ENCODE peak calls at places on chromosomes 7 and 10, in five cellular contexts. One of them, this sample, is unnamed.

GRCh38 chr7:133504825-133505224 is 251.9 kb downstream of the EXOC4 start:
- DNase-seq in HCT116: no peak
- DNase-seq in A549: no peak
- DNase-seq in K562: no peak
- DNase-seq in H1: no peak
- DNase-seq in this sample: no peak

GRCh38 chr10:5890519-5890878 is 456 bp downstream of the FBH1 start:
- DNase-seq in HCT116: no peak
- DNase-seq in H1: no peak
- DNase-seq in A549: peak
- DNase-seq in K562: no peak
- DNase-seq in this sample: peak

GRCh38 chr10:132411561-132412253 is 14.7 kb downstream of the PWWP2B start:
- DNase-seq in K562: peak
- DNase-seq in HCT116: no peak
- DNase-seq in A549: no peak
- DNase-seq in H1: no peak
- DNase-seq in this sample: no peak

GRCh38 chr10:119405505-119405807 is 137.1 kb downstream of the RGS10 start:
- DNase-seq in H1: no peak
- DNase-seq in HCT116: no peak
- DNase-seq in K562: no peak
- DNase-seq in A549: no peak
- DNase-seq in this sample: no peak

GRCh38 chr7:83359108-83359507 is 196.4 kb upstream of the PCLO start:
- DNase-seq in A549: no peak
- DNase-seq in H1: no peak
- DNase-seq in HCT116: no peak
- DNase-seq in K562: no peak
- DNase-seq in this sample: no peak

GRCh38 chr7:158782638-158783490 is 46.4 kb downstream of the ESYT2 start:
- DNase-seq in K562: no peak
- DNase-seq in A549: peak
- DNase-seq in HCT116: no peak
- DNase-seq in H1: peak
- DNase-seq in this sample: no peak

GRCh38 chr10:86060386-86061280 is 306.0 kb downstream of the GRID1 start:
- DNase-seq in K562: no peak
- DNase-seq in HCT116: no peak
- DNase-seq in H1: no peak
- DNase-seq in A549: no peak
- DNase-seq in this sample: no peak

GRCh38 chr7:125661677-125662076 is 732.1 kb upstream of the POT1 start:
- DNase-seq in HCT116: no peak
- DNase-seq in A549: no peak
- DNase-seq in H1: no peak
- DNase-seq in K562: no peak
- DNase-seq in this sample: peak

GRCh38 chr7:155426543-155427410 is 31.2 kb upstream of the EN2 start:
- DNase-seq in A549: no peak
- DNase-seq in HCT116: no peak
- DNase-seq in H1: no peak
- DNase-seq in K562: no peak
- DNase-seq in this sample: no peak

GRCh38 chr7:50982626-50983025 is 199.9 kb upstream of the GRB10 start:
- DNase-seq in H1: no peak
- DNase-seq in A549: no peak
- DNase-seq in HCT116: no peak
- DNase-seq in K562: no peak
- DNase-seq in this sample: peak

GRCh38 chr10:51246156-51246555 is 171.9 kb downstream of the PRKG1 start:
- DNase-seq in HCT116: no peak
- DNase-seq in K562: no peak
- DNase-seq in H1: no peak
- DNase-seq in A549: no peak
- DNase-seq in this sample: no peak

GRCh38 chr10:83184641-83185040 is 954.7 kb upstream of the GHITM start:
- DNase-seq in K562: no peak
- DNase-seq in HCT116: no peak
- DNase-seq in H1: no peak
- DNase-seq in A549: no peak
- DNase-seq in this sample: no peak

GRCh38 chr10:113320980-113321379 is 231.9 kb upstream of the HABP2 start:
- DNase-seq in A549: no peak
- DNase-seq in HCT116: no peak
- DNase-seq in K562: no peak
- DNase-seq in H1: no peak
- DNase-seq in this sample: no peak

GRCh38 chr10:62017141-62017870 is 115.8 kb downstream of the ARID5B start:
- DNase-seq in K562: no peak
- DNase-seq in HCT116: no peak
- DNase-seq in A549: no peak
- DNase-seq in H1: no peak
- DNase-seq in this sample: no peak

GRCh38 chr10:119278126-119278701 is 70.8 kb downstream of the GRK5 start:
- DNase-seq in H1: no peak
- DNase-seq in A549: no peak
- DNase-seq in HCT116: no peak
- DNase-seq in K562: no peak
- DNase-seq in this sample: no peak

GRCh38 chr7:111639894-111640293 is 77.6 kb upstream of the IMMP2L start:
- DNase-seq in K562: no peak
- DNase-seq in H1: no peak
- DNase-seq in A549: no peak
- DNase-seq in HCT116: no peak
- DNase-seq in this sample: no peak

GRCh38 chr7:134453526-134453925 is 5.4 kb downstream of the AKR1B1 start:
- DNase-seq in A549: no peak
- DNase-seq in H1: no peak
- DNase-seq in HCT116: no peak
- DNase-seq in K562: no peak
- DNase-seq in this sample: no peak

GRCh38 chr10:12586724-12587123 is 237.4 kb downstream of the CAMK1D start:
- DNase-seq in A549: no peak
- DNase-seq in HCT116: no peak
- DNase-seq in H1: no peak
- DNase-seq in K562: no peak
- DNase-seq in this sample: no peak

GRCh38 chr10:118501637-118502440 is 93.6 kb downstream of the PRLHR start:
- DNase-seq in A549: peak
- DNase-seq in H1: no peak
- DNase-seq in HCT116: no peak
- DNase-seq in K562: no peak
- DNase-seq in this sample: peak

GRCh38 chr10:130160775-130161174 is 24.6 kb downstream of the GLRX3 start:
- DNase-seq in A549: no peak
- DNase-seq in H1: no peak
- DNase-seq in HCT116: no peak
- DNase-seq in K562: no peak
- DNase-seq in this sample: peak

GRCh38 chr10:103839867-103840746 is 15.3 kb downstream of the SH3PXD2A start:
- DNase-seq in A549: no peak
- DNase-seq in K562: no peak
- DNase-seq in H1: peak
- DNase-seq in HCT116: no peak
- DNase-seq in this sample: no peak

GRCh38 chr7:107037866-107038598 is 6.5 kb upstream of the PRKAR2B start:
- DNase-seq in H1: no peak
- DNase-seq in HCT116: no peak
- DNase-seq in A549: no peak
- DNase-seq in K562: peak
- DNase-seq in this sample: no peak

GRCh38 chr7:41005381-41005901 is 697.4 kb downstream of the INHBA start:
- DNase-seq in K562: no peak
- DNase-seq in H1: no peak
- DNase-seq in HCT116: no peak
- DNase-seq in A549: no peak
- DNase-seq in this sample: no peak

GRCh38 chr7:120989571-120990220 is 1.2 kb downstream of the CPED1 start:
- DNase-seq in H1: no peak
- DNase-seq in A549: no peak
- DNase-seq in HCT116: no peak
- DNase-seq in K562: no peak
- DNase-seq in this sample: no peak

GRCh38 chr7:35463176-35463575 is 209.3 kb upstream of the TBX20 start:
- DNase-seq in H1: no peak
- DNase-seq in A549: no peak
- DNase-seq in K562: no peak
- DNase-seq in HCT116: no peak
- DNase-seq in this sample: peak

DNA sequence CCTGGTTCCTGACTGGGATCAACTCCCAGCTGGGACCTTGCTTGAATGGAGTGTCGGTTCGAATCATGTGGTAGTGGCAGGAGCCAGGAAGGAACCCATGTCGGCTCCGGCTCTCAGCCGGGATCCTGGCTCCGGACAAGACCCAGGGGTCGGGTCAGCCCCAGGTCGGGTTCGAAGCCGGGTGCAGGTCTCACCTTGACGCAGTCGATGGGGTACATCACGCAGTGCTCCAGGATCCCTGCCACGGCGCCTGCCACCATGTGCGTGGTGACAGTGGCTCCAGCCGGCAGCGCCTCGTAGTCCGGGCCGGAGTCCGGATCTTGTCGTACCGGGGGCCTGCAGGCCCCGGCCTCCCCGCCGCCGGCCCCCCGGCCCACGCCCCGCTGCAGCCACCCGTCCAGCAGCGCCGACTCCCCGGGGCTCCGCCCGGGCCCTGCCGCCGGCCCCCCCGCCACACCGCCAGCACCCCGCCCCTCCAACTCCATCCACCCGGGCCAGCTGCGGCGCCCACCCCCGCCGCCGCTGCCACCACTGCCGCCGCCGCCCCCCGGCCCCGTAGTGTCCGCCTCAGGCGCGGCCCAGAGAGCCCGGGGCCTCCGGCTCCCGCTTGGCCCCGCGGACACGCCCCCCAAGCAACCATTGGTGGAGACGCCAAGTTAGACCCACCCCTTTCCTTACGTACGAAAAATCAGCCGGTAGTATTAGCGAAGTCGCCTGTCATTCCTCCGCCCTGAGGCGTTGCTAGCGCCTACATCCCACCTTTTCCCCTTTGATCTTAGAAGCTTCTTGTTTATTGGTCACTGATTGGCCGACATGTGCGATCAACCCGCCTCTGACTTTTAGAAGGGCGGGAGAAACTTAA is at the start of gene SLC25A28:
- DNase-seq in A549: peak
- DNase-seq in HCT116: peak
- DNase-seq in K562: peak
- DNase-seq in H1: peak
- DNase-seq in this sample: peak
- TF ChIP-seq POLR2A in A549: peak
- TF ChIP-seq POLR2A in HCT116: no peak
- TF ChIP-seq POLR2A in K562: no peak
- TF ChIP-seq POLR2A in H1: no peak
- TF ChIP-seq POLR2A in this sample: no peak

DNA sequence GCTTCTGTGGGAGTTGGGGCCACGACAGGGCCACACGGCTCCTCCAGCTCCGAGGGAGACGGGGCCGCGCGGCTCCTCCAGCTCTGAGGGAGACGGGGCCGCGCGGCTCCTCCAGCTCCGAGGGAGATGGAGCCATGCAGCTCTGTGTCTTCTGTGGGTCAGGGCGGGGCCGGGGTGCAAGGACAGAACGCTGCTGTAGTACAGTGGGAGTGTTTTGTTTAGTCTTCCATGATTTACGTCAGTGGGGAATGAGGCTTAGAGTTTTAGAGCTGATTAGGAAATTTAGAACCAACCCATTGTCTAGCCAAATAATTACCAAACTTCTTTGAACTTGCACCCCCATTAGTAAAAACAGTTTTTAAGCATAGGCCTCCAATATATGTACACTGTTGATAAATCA is 32.9 kb upstream of the PRKAR1B start:
- DNase-seq in H1: no peak
- DNase-seq in HCT116: no peak
- DNase-seq in K562: no peak
- DNase-seq in A549: no peak
- DNase-seq in this sample: no peak
- TF ChIP-seq MAX in H1: no peak
- TF ChIP-seq MAX in HCT116: no peak
- TF ChIP-seq MAX in K562: no peak
- TF ChIP-seq MAX in A549: no peak
- TF ChIP-seq MAX in this sample: no peak

DNA sequence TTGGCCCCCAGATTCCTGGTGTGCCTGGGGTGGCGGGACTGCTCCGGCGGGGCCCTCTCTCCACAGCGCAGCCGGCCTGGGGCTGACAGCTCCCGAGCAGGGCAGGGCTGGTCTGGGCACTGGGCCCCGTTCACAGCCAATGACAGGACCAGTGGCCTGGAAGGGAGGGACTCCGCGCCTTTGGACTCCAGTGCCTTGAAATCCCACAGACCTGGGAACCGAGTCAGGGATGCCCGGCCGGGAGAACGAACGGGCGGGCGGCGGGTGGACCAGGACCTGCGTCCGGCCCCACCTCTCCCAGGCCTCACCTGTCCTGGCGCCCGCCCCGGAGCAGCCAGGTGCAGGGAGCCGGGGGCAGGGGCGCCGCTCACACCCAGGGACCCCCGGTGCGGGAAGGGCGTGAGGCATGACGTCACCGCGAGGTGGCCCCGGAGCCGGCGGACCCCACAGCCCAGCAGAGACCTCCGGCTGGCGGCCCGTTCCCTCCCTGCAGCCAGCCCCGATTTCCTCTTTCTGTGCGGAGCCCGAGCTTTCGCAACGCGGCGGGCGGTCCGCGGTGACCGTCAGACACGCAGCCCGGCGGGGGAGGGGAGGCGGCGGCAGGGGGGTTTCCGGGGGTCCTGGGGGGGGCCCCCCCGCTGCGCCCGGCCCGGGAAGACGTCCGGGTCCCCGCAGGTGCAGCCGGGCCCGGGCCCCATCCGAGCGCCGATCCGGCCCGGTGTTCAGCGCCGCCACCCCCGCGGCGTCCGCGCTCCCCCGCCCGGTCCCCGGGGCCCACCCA is 743 bp downstream of the ADAP1 start:
- DNase-seq in H1: peak
- DNase-seq in A549: peak
- DNase-seq in K562: no peak
- DNase-seq in HCT116: no peak
- DNase-seq in this sample: peak
- TF ChIP-seq POLR2A in H1: no peak
- TF ChIP-seq POLR2A in A549: no peak
- TF ChIP-seq POLR2A in K562: no peak
- TF ChIP-seq POLR2A in HCT116: no peak
- TF ChIP-seq POLR2A in this sample: no peak

GRCh38 chr7:33075818-33076483 is 13.4 kb upstream of the NT5C3A start:
- DNase-seq in H1: no peak
- DNase-seq in HCT116: no peak
- DNase-seq in K562: no peak
- DNase-seq in A549: no peak
- DNase-seq in this sample: no peak

GRCh38 chr7:33072471-33072870 is 9.9 kb upstream of the NT5C3A start:
- DNase-seq in K562: no peak
- DNase-seq in HCT116: no peak
- DNase-seq in A549: no peak
- DNase-seq in H1: no peak
- DNase-seq in this sample: no peak

GRCh38 chr7:33073243-33073642 is 10.7 kb upstream of the NT5C3A start:
- DNase-seq in K562: no peak
- DNase-seq in A549: no peak
- DNase-seq in HCT116: no peak
- DNase-seq in H1: no peak
- DNase-seq in this sample: no peak

GRCh38 chr7:33080326-33080725 is 17.8 kb upstream of the NT5C3A start:
- DNase-seq in K562: no peak
- DNase-seq in A549: no peak
- DNase-seq in H1: no peak
- DNase-seq in HCT116: no peak
- DNase-seq in this sample: no peak

GRCh38 chr7:33076737-33077136 is 14.2 kb upstream of the NT5C3A start:
- DNase-seq in HCT116: no peak
- DNase-seq in H1: no peak
- DNase-seq in K562: no peak
- DNase-seq in A549: no peak
- DNase-seq in this sample: no peak
- TF ChIP-seq MAX in HCT116: no peak
- TF ChIP-seq MAX in H1: no peak
- TF ChIP-seq MAX in K562: no peak
- TF ChIP-seq MAX in A549: no peak
- TF ChIP-seq MAX in this sample: no peak

This sample was measured in NB4.